ENCODE peak calls at places on chromosomes 11 and 22, in six cellular contexts. I, Y, Q, F, R and N are unnamed samples.

GRCh38 chr11:78715639-78716311 is 141.1 kb upstream of the NARS2 start:
- DNase-seq in I (peak), Y (peak), Q (no peak), F (no peak), R (peak), N (peak)

GRCh38 chr11:81658722-81659121 is 1074.9 kb downstream of the FAM181B start:
- DNase-seq in I (peak), Y (peak), Q (no peak), F (no peak), R (peak), N (peak)

GRCh38 chr11:33976351-33977199 is 75.0 kb upstream of the CAPRIN1 start:
- DNase-seq in I (peak), Y (no peak), Q (no peak), F (no peak), R (no peak), N (peak)

GRCh38 chr11:34104680-34105078 is 750 bp upstream of the NAT10 start:
- DNase-seq in I (no peak), Y (no peak), Q (no peak), F (no peak), R (no peak), N (no peak)

GRCh38 chr11:20049231-20049630 is 111.0 kb downstream of the DBX1 start:
- DNase-seq in I (peak), Y (no peak), Q (no peak), F (no peak), R (no peak), N (peak)

GRCh38 chr22:40345801-40346177 is 511 bp upstream of the ADSL start:
- DNase-seq in I (peak), Y (no peak), Q (peak), F (no peak), R (no peak), N (peak)

GRCh38 chr11:25992254-25992653 is 339.7 kb upstream of the ANO3 start:
- DNase-seq in I (no peak), Y (no peak), Q (no peak), F (no peak), R (no peak), N (peak)

GRCh38 chr22:26550498-26551033 is 38.3 kb upstream of the TFIP11 start:
- DNase-seq in I (peak), Y (no peak), Q (peak), F (no peak), R (peak), N (peak)

GRCh38 chr11:61473370-61474025 is 35.1 kb upstream of the LRRC10B start:
- DNase-seq in I (no peak), Y (no peak), Q (no peak), F (no peak), R (no peak), N (peak)

GRCh38 chr11:10902301-10902700 is 44.4 kb upstream of the ZBED5 start:
- DNase-seq in I (peak), Y (no peak), Q (no peak), F (no peak), R (no peak), N (no peak)

GRCh38 chr11:129374993-129375721 is 491 bp upstream of the BARX2 start:
- DNase-seq in I (no peak), Y (peak), Q (peak), F (no peak), R (no peak), N (no peak)

GRCh38 chr11:15192007-15192556 is 77.4 kb downstream of the INSC start:
- DNase-seq in I (no peak), Y (no peak), Q (no peak), F (no peak), R (no peak), N (no peak)

GRCh38 chr11:2667940-2668339 is 31.9 kb downstream of the KCNQ1OT1 start:
- DNase-seq in I (no peak), Y (no peak), Q (no peak), F (no peak), R (no peak), N (no peak)

GRCh38 chr11:82996966-82997606 is 74.6 kb downstream of the RAB30 start:
- DNase-seq in I (no peak), Y (no peak), Q (no peak), F (no peak), R (no peak), N (no peak)

GRCh38 chr22:44311855-44312170 is 938 bp downstream of the SHISAL1 start:
- DNase-seq in I (peak), Y (no peak), Q (no peak), F (no peak), R (peak), N (peak)

GRCh38 chr11:64659417-64660144 is 63.4 kb downstream of the NRXN2 start:
- DNase-seq in I (peak), Y (peak), Q (no peak), F (no peak), R (peak), N (peak)

GRCh38 chr11:23976776-23977380 is 520.0 kb upstream of the LUZP2 start:
- DNase-seq in I (peak), Y (no peak), Q (no peak), F (no peak), R (no peak), N (peak)

GRCh38 chr11:71305041-71305440 is 52.7 kb upstream of the SHANK2 start:
- DNase-seq in I (no peak), Y (no peak), Q (no peak), F (no peak), R (no peak), N (no peak)

GRCh38 chr11:15006139-15006759 is 34.1 kb upstream of the CALCA start:
- DNase-seq in I (peak), Y (peak), Q (no peak), F (no peak), R (peak), N (peak)

GRCh38 chr11:16367252-16367651 is 10.9 kb upstream of the SOX6 start:
- DNase-seq in I (no peak), Y (no peak), Q (no peak), F (no peak), R (no peak), N (no peak)

GRCh38 chr11:68325183-68325893 is 12.9 kb downstream of the LRP5 start:
- DNase-seq in I (no peak), Y (no peak), Q (no peak), F (no peak), R (no peak), N (no peak)

GRCh38 chr22:48756146-48757111 is 1071.2 kb downstream of the BRD1 start:
- DNase-seq in I (no peak), Y (peak), Q (peak), F (peak), R (no peak), N (no peak)

GRCh38 chr11:16840951-16841350 is 102.5 kb downstream of the C11orf58 start:
- DNase-seq in I (no peak), Y (no peak), Q (no peak), F (no peak), R (no peak), N (no peak)

GRCh38 chr11:5043385-5043784 is 2.9 kb upstream of the OR52J3 start:
- DNase-seq in I (peak), Y (no peak), Q (no peak), F (no peak), R (peak), N (peak)

GRCh38 chr11:112354364-112354763 is 93.7 kb upstream of the PLET1 start:
- DNase-seq in I (no peak), Y (no peak), Q (no peak), F (no peak), R (no peak), N (no peak)

GRCh38 chr11:112352907-112353306 is 92.2 kb upstream of the PLET1 start:
- DNase-seq in I (no peak), Y (no peak), Q (no peak), F (no peak), R (no peak), N (no peak)

GRCh38 chr11:112361396-112361795 is 100.7 kb upstream of the PLET1 start:
- DNase-seq in I (no peak), Y (no peak), Q (no peak), F (no peak), R (no peak), N (no peak)

GRCh38 chr11:112357488-112357887 is 96.8 kb upstream of the PLET1 start:
- DNase-seq in I (no peak), Y (no peak), Q (no peak), F (no peak), R (no peak), N (no peak)

GRCh38 chr11:112355726-112356125 is 95.1 kb upstream of the PLET1 start:
- DNase-seq in I (peak), Y (peak), Q (no peak), F (no peak), R (no peak), N (peak)
- TF ChIP-seq CTCF in I (peak), Y (no peak), Q (peak), F (no peak), R (peak), N (peak)

DNA sequence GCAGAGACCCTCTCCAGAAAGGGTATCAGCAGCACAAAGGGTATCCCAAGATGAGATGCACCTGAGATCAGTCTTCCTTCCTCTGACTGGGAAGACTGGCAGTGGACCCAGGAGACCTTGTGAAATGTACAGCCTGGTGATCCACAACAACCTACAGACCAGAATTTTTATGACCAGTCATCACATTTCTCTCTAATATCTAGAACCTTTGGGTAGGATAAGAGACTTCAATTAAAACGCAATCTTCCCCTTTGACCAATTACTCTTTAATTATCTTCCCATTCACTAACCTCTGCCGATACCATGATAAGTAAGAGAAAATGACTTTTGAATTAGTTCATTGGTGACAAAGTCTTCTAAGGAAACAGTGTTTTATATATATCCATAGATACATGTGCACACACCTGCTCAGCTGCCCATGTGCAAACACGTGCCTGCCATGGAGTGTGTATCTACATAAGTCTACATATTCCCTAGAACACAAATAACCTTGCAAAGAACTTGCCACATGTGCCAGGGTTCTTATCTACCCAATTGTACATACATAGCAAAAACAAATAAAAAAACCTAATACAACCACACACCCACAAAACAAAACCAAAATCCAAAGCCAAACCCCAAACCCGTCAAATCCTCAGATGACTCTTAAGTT is 44.2 kb upstream of the SLC5A1 start:
- DNase-seq in I (no peak), Y (no peak), Q (no peak), F (no peak), R (no peak), N (no peak)
- TF ChIP-seq CTCF in I (no peak), Y (no peak), Q (no peak), F (no peak), R (no peak), N (no peak)

GRCh38 chr11:763073-763463 is 14.2 kb downstream of the GATD1 start:
- DNase-seq in I (no peak), Y (no peak), Q (peak), F (no peak), R (no peak), N (no peak)

GRCh38 chr11:761526-762108 is 14.4 kb downstream of the TALDO1 start:
- DNase-seq in I (no peak), Y (no peak), Q (no peak), F (no peak), R (no peak), N (no peak)

GRCh38 chr11:763549-764321 is 13.6 kb downstream of the GATD1 start:
- DNase-seq in I (no peak), Y (no peak), Q (peak), F (no peak), R (no peak), N (no peak)

GRCh38 chr11:764322-765024 is 12.8 kb downstream of the GATD1 start:
- DNase-seq in I (no peak), Y (no peak), Q (no peak), F (no peak), R (no peak), N (no peak)

DNA sequence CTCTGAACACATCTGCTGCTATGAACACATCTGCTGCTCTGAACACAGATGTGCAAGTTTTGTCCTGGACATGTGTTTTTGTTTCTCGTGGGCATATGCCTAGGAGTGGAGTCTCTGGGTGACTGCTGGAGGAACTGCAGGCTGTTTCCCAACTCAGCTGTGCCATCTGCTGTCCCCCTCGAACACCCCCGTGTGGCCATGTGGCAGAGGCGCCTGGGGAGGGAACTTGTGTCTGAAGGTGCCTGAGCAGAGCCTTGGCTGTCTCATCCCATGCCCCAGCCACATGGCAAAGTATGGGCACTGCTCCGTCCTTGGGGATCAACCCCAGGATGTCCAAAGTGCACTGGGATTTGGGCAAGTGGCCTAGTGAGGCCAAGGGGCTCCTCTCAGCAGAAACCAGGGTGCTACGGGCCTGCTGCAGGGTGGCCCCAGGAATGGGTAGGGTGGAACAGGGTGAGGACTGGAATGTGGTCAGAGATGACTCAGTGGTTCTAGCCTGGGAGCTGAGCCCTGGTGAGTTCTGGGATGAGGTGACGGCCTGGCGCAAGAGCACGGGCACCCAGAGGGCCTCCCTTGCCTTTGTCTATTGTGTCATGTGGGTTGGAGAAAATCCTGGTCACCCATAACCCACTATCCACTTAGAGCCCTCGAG is 14.7 kb downstream of the GATD1 start:
- DNase-seq in I (peak), Y (peak), Q (no peak), F (no peak), R (peak), N (peak)
- TF ChIP-seq CTCF in I (peak), Y (peak), Q (peak), F (no peak), R (peak), N (no peak)

DNA sequence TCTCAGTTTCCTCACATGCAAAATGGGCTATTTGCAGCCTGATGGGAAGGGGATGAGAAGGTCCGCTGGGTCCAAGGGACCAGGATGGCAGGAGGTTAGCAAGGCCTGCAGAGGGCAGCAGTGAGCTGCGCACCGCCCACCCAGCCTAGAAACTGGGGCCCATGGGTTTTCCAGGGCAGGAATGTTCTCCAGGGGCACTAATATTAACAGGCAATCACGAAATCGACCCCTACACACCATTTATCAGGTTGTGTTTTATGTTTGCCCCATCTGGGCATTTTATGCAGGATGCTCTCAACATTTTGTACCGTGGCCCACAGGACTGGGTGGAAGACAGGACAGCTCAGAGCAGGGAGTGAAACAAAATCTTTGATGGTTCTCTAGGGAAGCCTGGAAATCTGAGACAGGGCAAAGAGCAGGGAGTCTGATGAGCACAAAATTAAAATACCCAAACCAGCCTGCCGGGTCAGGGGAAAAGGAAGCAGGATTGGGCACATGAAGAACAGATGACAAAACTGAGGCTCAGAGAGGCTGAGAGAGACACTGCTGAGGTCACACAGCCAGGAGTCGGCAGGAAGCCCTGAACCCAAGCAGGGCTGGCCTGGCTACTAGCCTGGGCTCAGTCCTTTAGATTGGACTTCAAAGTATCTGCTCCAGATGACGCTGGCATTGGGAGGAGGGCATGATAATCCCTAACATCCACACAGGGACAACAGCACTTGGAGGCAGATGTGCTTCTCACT is 1.6 kb upstream of the BCR start:
- DNase-seq in I (peak), Y (peak), Q (peak), F (peak), R (peak), N (peak)
- TF ChIP-seq CTCF in I (peak), Y (peak), Q (peak), F (peak), R (peak), N (peak)

GRCh38 chr22:50455201-50455600 is 19.6 kb downstream of the SBF1 start:
- DNase-seq in I (no peak), Y (no peak), Q (peak), F (no peak), R (no peak), N (no peak)

GRCh38 chr22:50454556-50455075 is 20.2 kb downstream of the SBF1 start:
- DNase-seq in I (no peak), Y (no peak), Q (peak), F (no peak), R (no peak), N (no peak)

GRCh38 chr22:50456026-50456425 is 18.8 kb downstream of the SBF1 start:
- DNase-seq in I (no peak), Y (no peak), Q (peak), F (no peak), R (no peak), N (no peak)

GRCh38 chr22:50459016-50459415 is 15.8 kb downstream of the SBF1 start:
- DNase-seq in I (no peak), Y (no peak), Q (peak), F (no peak), R (no peak), N (no peak)

GRCh38 chr22:50456466-50457234 is 18.2 kb downstream of the SBF1 start:
- DNase-seq in I (no peak), Y (no peak), Q (peak), F (no peak), R (no peak), N (no peak)
- TF ChIP-seq CTCF in I (peak), Y (peak), Q (no peak), F (no peak), R (peak), N (peak)